ENCODE peak calls at places on chromosomes 13 and 19, in four cellular contexts. V is fibroblast of lung, O is GM23338, I is mesendoderm. F is an unnamed sample. For H3K4me1 and H3K27me3, the result is how much of the 10 kb centered on the place peaks cover.

GRCh38 chr19:23823952-23824389 is 65.3 kb upstream of the ZNF681 start:
- DNase-seq in V (peak), O (peak), I (peak), F (peak)

GRCh38 chr13:101949681-101950080 is 452.2 kb downstream of the FGF14 start:
- DNase-seq in V (no peak), O (no peak), I (no peak), F (no peak)

GRCh38 chr13:113624235-113624587 is 33.8 kb downstream of the ATP4B start:
- DNase-seq in V (no peak), O (no peak), I (no peak), F (no peak)

GRCh38 chr13:41802684-41803554 is 158.0 kb downstream of the VWA8 start:
- DNase-seq in V (peak), O (no peak), I (peak), F (no peak)

GRCh38 chr13:60836821-60837220 is 439.8 kb downstream of the TDRD3 start:
- DNase-seq in V (no peak), O (no peak), I (no peak), F (no peak)

GRCh38 chr13:99614465-99614885 is 113.2 kb downstream of the TM9SF2 start:
- DNase-seq in V (no peak), O (peak), I (peak), F (no peak)

GRCh38 chr13:42064259-42064658 is 15.8 kb downstream of the DGKH start:
- DNase-seq in V (peak), O (no peak), I (no peak), F (no peak)

GRCh38 chr19:49663224-49663623 is 2.4 kb downstream of the IRF3 start:
- DNase-seq in V (no peak), O (no peak), I (no peak), F (no peak)

GRCh38 chr13:99548448-99548847 is 47.2 kb downstream of the TM9SF2 start:
- DNase-seq in V (no peak), O (no peak), I (no peak), F (no peak)

GRCh38 chr19:39971380-39971841 is 446 bp downstream of the PSMC4 start:
- DNase-seq in V (no peak), O (peak), I (peak), F (no peak)

GRCh38 chr19:47375694-47376588 is 26.8 kb downstream of the DHX34 start:
- DNase-seq in V (no peak), O (no peak), I (no peak), F (no peak)

GRCh38 chr13:111064661-111065060 is 50.4 kb upstream of the ARHGEF7 start:
- DNase-seq in V (no peak), O (no peak), I (no peak), F (no peak)

GRCh38 chr19:39645800-39646411 is 9.8 kb upstream of the LGALS16 start:
- DNase-seq in V (peak), O (peak), I (peak), F (no peak)

GRCh38 chr19:10238172-10238783 is 7.1 kb upstream of the S1PR2 start:
- DNase-seq in V (peak), O (no peak), I (no peak), F (no peak)

GRCh38 chr19:33777351-33777750 is 19.3 kb upstream of the KCTD15 start:
- DNase-seq in V (no peak), O (no peak), I (no peak), F (no peak)

GRCh38 chr19:43591904-43592772 is 3.8 kb downstream of the IRGQ start:
- DNase-seq in V (no peak), O (no peak), I (no peak), F (no peak)

GRCh38 chr13:25574437-25575426 is 203.0 kb downstream of the ATP8A2 start:
- DNase-seq in V (peak), O (peak), I (peak), F (peak)

GRCh38 chr19:43555185-43555770 is 20.0 kb downstream of the XRCC1 start:
- DNase-seq in V (peak), O (peak), I (peak), F (peak)

GRCh38 chr13:103812966-103813365 is 746.7 kb upstream of the SLC10A2 start:
- DNase-seq in V (no peak), O (no peak), I (no peak), F (no peak)

GRCh38 chr13:110503037-110503901 is 58.3 kb downstream of the RAB20 start:
- DNase-seq in V (no peak), O (no peak), I (no peak), F (no peak)

GRCh38 chr19:1947651-1948209 is 6.8 kb downstream of the CSNK1G2 start:
- DNase-seq in V (no peak), O (peak), I (no peak), F (no peak)
- H3K4me1 ChIP-seq in V (under half), O (under half), I (under half), F (under half)

DNA sequence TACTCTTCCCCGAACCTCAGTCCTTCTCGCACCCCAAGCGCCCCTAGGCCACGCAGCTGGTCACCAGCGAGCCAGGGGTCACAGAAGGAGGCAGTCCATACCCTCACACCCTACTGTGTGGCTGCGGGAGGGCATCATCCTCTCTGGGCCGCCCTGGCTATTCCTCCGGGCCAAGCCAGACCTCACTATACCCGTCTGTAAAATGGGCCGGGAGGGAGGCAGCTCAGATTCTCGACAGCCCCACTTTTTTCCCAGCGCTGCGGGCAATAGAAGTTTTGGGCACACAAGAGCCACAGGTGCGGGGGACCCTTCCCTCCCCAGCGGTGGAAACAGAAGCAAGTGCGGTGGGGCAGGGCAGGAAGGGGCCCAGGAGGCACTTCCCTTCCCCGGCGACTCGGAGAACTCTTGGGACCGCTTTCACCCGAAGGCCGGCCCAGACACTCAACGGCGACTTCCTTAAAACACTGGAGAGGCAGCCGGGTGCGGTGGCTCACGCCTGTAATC is 5.6 kb upstream of the ARRDC2 start:
- DNase-seq in V (no peak), O (no peak), I (no peak), F (no peak)
- H3K4me3 ChIP-seq in V (peak), O (no peak), I (no peak), F (peak)

DNA sequence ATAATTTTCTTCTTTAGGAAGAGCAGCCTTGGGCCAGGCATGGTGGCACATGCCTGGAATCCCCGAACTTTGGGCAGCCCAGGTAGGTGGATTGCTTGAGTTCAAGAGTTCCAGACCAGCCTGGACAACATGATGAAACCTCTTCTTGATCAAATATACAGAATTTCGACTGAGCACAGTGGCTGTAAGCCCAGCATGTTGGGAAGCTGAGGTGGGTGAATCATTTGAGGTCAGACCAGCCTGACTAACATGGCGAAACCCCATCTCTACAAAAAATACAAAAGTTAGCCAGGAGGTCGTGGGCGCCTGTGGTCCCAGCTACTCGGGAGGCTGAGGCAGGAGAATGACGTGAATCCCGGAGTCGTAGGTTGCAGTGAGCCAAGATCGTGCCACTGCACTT is 8.0 kb upstream of the NLRP7 start:
- DNase-seq in V (peak), O (no peak), I (no peak), F (no peak)
- H3K27me3 ChIP-seq in V (under half), O (under half), I (under half), F (under half)

DNA sequence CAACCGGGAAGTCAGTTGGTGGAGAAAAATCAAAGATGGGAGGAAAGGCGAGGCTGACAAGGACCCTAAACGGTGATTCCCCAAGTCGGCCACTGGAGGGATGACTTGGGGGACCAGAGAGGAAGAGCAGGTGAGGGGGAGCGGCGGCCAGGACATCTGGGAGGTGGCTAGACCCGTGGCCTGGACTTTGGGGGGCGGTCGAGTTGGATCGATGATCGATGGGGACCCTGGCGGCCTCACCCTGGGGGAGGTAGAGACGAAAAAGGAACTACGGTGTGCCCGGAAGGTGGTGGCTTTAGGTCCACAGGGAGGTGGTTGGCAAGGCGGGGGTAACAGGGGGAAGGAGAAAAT is 7.6 kb upstream of the CIRBP start:
- DNase-seq in V (no peak), O (peak), I (peak), F (no peak)
- H3K4me1 ChIP-seq in V (half or more), O (half or more), I (under half), F (under half)

DNA sequence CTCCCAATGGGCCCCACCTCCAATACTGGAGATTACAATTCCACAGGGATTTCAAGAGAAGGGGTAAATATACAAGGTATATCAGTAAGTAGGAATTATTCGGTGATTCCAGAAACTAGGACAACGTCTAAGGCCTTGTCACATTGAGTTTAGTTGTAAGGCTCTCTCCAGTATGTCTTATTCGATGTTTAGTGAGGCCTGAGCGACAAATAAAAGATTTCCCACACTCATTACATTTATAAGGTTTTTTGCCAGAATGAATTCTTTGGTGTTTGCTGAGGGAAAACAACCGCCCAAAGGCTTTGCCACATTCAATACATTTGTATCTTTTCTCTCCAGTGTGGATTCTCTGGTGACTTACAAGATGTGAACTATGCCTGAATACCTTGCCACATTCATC is 19.1 kb upstream of the ZNF841 start:
- DNase-seq in V (no peak), O (no peak), I (no peak), F (no peak)
- H3K4me3 ChIP-seq in V (no peak), O (peak), I (peak), F (no peak)

GRCh38 chr19:5993516-5994406 is 15.8 kb upstream of the RANBP3 start:
- DNase-seq in V (no peak), O (no peak), I (no peak), F (no peak)
- H3K27me3 ChIP-seq in V (under half), O (under half), I (under half), F (under half)

DNA sequence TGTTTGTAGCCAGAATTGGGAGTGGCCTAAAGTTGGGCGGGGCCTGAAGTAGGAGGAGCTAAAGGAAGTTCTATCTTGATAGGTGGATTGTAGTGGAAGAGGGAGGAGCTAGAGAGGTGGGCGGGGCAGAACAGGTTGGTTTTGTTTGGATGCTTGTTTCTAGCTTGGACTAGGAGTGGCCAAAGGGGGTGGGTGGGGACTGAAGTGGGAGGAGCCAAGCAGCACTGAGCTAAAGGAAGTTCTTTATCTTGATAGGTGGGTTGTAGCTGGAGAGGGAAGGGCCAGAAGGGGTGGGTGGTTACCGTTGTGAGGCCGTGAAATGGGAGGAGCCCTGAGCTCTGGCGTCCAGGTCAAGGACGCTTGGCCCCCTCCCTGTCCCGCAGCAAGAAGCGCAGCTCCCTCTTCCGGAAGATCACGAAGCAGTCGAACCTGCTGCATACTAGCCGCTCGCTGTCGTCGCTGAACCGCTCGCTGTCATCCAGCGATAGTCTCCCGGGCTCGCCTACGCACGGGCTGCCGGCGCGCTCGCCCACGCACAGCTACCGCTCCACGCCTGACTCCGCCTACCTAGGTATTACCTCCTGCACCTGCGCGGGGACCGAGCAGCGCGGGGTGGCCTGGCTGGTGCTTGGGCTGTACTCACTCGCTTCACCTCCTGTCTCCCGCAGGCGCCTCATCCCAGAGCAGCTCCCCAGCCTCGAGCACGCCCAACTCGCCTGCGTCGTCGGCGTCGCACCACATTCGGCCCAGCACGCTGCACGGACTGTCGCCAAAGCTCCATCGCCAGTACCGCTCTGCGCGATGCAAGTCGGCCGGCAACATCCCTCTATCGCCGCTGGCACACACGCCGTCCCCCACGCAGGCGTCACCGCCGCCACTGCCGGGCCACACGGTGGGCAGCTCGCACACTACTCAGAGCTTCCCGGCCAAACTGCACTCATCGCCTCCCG is 8.0 kb downstream of the DNASE2 start:
- DNase-seq in V (peak), O (peak), I (peak), F (peak)
- H3K4me1 ChIP-seq in V (under half), O (under half), I (under half), F (under half)

GRCh38 chr13:50104493-50104892 is 89.2 kb downstream of the KCNRG start:
- DNase-seq in V (peak), O (peak), I (peak), F (no peak)

GRCh38 chr13:50101590-50101989 is 86.3 kb downstream of the KCNRG start:
- DNase-seq in V (no peak), O (no peak), I (no peak), F (no peak)

GRCh38 chr13:50106559-50106958 is 91.3 kb downstream of the KCNRG start:
- DNase-seq in V (no peak), O (no peak), I (no peak), F (no peak)

GRCh38 chr13:50107205-50107604 is 92.0 kb downstream of the KCNRG start:
- DNase-seq in V (peak), O (peak), I (no peak), F (no peak)
- H3K4me3 ChIP-seq in V (no peak), O (peak), I (no peak), F (no peak)